ENCODE peak calls at places on chromosome 6, in six cellular contexts. D, E, A, C, F and X are unnamed samples.
A peak's percentile ranks its signal among the peaks of the same experiment; 100 is the strongest.

GRCh38 chr6:148513145-148514071 is 170.8 kb downstream of the SASH1 start:
- DNase-seq in F (peak; percentile 80), D (no peak), E (no peak), A (no peak), C (no peak), X (no peak)

GRCh38 chr6:13156381-13156780 is 172.0 kb downstream of the TBC1D7 start:
- DNase-seq in D (no peak), E (no peak), A (no peak), C (no peak), F (no peak), X (no peak)

GRCh38 chr6:147941143-147941542 is 401.5 kb upstream of the SASH1 start:
- DNase-seq in E (no peak), D (no peak), C (no peak), A (no peak), F (peak; percentile 16), X (no peak)

GRCh38 chr6:24100336-24100735 is 25.7 kb upstream of the NRSN1 start:
- DNase-seq in F (no peak), D (no peak), E (no peak), C (peak; percentile 55), A (no peak), X (no peak)

GRCh38 chr6:157133856-157134255 is 189.5 kb downstream of the TMEM242 start:
- DNase-seq in A (no peak), E (no peak), C (no peak), F (no peak), D (no peak), X (no peak)

GRCh38 chr6:159753081-159753872 is 8.6 kb upstream of the ACAT2 start:
- DNase-seq in E (no peak), A (no peak), D (no peak), F (no peak), C (no peak), X (no peak)

GRCh38 chr6:3939964-3940363 is 90.8 kb downstream of the FAM50B start:
- DNase-seq in E (peak; percentile 63), C (no peak), D (no peak), A (no peak), F (peak; percentile 90), X (no peak)

GRCh38 chr6:159729598-159729997 is 2.3 kb downstream of the WTAP start:
- DNase-seq in E (peak; percentile 16), A (no peak), F (peak; percentile 19), C (no peak), D (no peak), X (no peak)

GRCh38 chr6:80594461-80594860 is 488.0 kb downstream of the BCKDHB start:
- DNase-seq in A (no peak), E (no peak), C (no peak), F (no peak), D (no peak), X (no peak)

GRCh38 chr6:131199568-131200272 is 64.5 kb downstream of the AKAP7 start:
- DNase-seq in E (peak; percentile 78), C (peak; percentile 88), A (no peak), D (peak; percentile 88), F (peak; percentile 72), X (no peak)

GRCh38 chr6:137731960-137732616 is 135.0 kb upstream of the TNFAIP3 start:
- DNase-seq in E (peak; percentile 32), C (no peak), A (no peak), D (no peak), F (peak; percentile 76), X (no peak)

GRCh38 chr6:39200498-39201020 is 28.7 kb downstream of the KCNK5 start:
- DNase-seq in E (no peak), D (no peak), C (no peak), F (no peak), A (peak; percentile 61), X (peak; percentile 67)

GRCh38 chr6:42984001-42984923 is at the start of gene PPP2R5D:
- DNase-seq in D (peak; percentile 97), F (peak; percentile 99), E (peak; percentile 99), A (peak; percentile 98), C (peak; percentile 99), X (peak; percentile 98)

GRCh38 chr6:42984924-42985475 is 630 bp downstream of the PPP2R5D start:
- DNase-seq in D (peak; percentile 14), F (peak; percentile 29), A (no peak), E (peak; percentile 33), C (peak; percentile 76), X (no peak)

GRCh38 chr6:42989923-42990322 is 5.6 kb downstream of the PPP2R5D start:
- DNase-seq in C (no peak), D (no peak), F (no peak), A (no peak), E (peak; percentile 63), X (no peak)

GRCh38 chr6:42987533-42988451 is 3.4 kb downstream of the PPP2R5D start:
- DNase-seq in F (peak; percentile 31), D (no peak), E (no peak), C (no peak), A (no peak), X (no peak)

GRCh38 chr6:42988486-42989020 is 4.2 kb downstream of the PPP2R5D start:
- DNase-seq in A (no peak), C (no peak), E (no peak), F (peak; percentile 48), D (no peak), X (no peak)
- H3K27ac ChIP-seq in A (no peak overlapping the region), C (no peak overlapping the region), E (no peak overlapping the region), F (no peak overlapping the region), D (no peak overlapping the region), X (no peak overlapping the region)

GRCh38 chr6:53046274-53046673 is 18.9 kb upstream of the FBXO9 start:
- DNase-seq in F (no peak), C (no peak), D (no peak), E (no peak), A (no peak), X (no peak)
- H3K4me1 ChIP-seq in F (peaks cover 35% of the 10 kb centered on the region), C (peaks cover 13% of the 10 kb centered on the region), D (peaks cover 18% of the 10 kb centered on the region), E (peaks cover 13% of the 10 kb centered on the region), A (peaks cover 10% of the 10 kb centered on the region), X (peaks cover 11% of the 10 kb centered on the region)

DNA sequence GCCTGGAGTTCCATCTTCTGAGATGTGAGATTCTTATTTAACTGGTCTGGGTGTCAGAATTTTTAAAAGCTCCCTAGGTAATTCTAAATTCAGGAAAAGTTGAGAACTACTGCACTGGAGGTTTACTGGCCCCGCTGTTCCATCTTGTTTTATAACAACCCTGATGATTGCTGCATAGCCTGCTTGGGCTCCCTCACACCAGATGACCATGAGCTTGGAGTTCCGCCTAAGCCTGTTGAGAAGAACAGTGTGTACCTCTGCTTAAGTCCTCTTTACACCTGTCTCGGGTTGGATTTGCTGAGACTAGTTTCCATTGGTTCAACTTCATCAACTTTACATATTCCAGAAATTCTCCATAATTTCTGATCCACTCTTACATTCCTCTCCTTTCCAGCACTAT is 77.9 kb downstream of the FKBP5 start:
- DNase-seq in A (no peak), C (no peak), D (no peak), E (peak; percentile 23), F (no peak), X (no peak)
- H3K36me3 ChIP-seq in A (peaks cover 87% of the 10 kb centered on the region), C (no peaks in the 10 kb centered on the region), D (peaks cover 15% of the 10 kb centered on the region), E (no peaks in the 10 kb centered on the region), F (peaks cover 7% of the 10 kb centered on the region), X (no peaks in the 10 kb centered on the region)

DNA sequence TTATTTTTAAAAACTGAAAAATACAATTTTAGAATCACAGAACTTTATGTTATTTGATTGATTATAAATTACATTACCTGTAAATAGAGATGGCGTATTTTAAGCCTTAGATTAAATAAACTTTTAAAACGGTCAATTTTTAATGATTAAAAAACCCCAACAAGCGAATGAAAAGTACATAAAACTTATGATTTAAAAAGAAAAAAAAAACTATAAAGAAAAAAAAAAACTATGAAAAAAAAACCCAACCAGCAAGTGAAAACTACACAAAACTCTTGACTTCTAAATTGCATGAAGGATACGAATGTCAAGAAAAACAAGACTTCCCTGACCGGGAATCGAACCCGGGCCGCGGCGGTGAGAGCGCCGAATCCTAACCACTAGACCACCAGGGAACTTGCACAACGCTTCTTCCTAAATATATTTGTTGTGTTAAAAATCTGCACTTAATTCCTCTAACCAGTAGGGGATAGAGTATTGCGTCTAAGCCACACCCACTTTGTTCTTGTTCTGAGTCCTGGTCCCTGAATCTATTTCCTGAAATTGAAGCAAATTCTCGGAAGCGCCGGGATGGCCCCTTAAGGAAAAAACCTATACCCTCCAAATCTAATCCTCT is 10.7 kb upstream of the NCOA7 start:
- DNase-seq in F (peak; percentile 94), C (peak; percentile 93), E (peak; percentile 95), A (peak; percentile 80), D (peak; percentile 94), X (peak; percentile 95)
- H3K27ac ChIP-seq in F (no peak overlapping the region), C (no peak overlapping the region), E (peak overlapping the region; percentile 92), A (peak overlapping the region; percentile 95), D (peak overlapping the region; percentile 94), X (no peak overlapping the region)

GRCh38 chr6:85468326-85468725 is 18.4 kb downstream of the NT5E start:
- DNase-seq in F (peak; percentile 29), A (no peak), D (no peak), E (no peak), C (peak; percentile 34), X (no peak)
- H3K4me1 ChIP-seq in F (no peaks in the 10 kb centered on the region), A (peaks cover 12% of the 10 kb centered on the region), D (peaks cover 18% of the 10 kb centered on the region), E (no peaks in the 10 kb centered on the region), C (no peaks in the 10 kb centered on the region), X (peaks cover 2% of the 10 kb centered on the region)

DNA sequence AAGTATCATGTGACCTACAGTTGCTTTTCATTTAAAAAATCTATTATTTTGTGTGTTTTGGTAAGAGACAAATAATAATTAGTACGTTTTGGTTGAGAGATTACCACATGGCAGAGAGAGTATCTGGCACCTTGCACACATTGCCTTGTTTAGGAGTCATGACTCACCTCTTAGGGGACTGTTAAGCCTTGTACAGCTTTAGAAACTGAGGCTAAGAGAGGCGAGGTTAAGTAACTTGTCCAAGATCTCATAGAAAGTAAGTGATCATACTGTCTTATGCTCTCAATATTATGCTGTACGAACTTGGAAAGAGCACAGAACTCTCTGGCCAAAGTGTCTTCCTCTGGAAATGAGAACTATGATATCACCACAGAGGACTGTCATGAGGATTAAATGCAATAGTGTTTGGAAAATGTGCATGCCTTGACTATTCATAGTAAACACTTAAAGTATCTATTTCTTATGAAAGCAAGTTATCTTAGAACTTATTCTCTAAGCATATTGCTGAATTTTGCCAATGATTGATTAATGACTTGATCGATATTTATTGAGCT is 249.1 kb downstream of the UTRN start:
- DNase-seq in A (no peak), E (no peak), D (no peak), C (no peak), F (no peak), X (no peak)
- H3K36me3 ChIP-seq in A (peaks cover 83% of the 10 kb centered on the region), E (no peaks in the 10 kb centered on the region), D (peaks cover 16% of the 10 kb centered on the region), C (peaks cover 33% of the 10 kb centered on the region), F (peaks cover 20% of the 10 kb centered on the region), X (no peaks in the 10 kb centered on the region)

DNA sequence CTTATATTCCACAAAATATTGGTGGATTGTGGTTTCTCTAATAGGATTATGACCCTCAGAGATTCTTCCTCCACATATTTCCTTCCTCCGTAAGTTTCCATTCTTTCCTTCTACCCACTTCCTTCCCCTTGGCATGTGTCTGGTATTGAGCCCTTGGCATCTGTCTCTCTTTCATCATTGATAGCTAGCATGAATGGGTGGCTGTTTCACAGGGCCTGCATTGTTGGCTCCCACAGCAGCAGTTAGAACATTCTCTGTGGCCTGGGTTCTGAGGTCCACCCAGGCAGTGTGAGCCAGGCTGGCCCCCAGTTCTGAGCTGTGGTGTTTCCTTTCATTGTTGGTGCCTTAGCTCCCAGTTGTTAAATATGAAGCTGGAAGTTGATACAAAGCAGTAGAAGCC is 125.3 kb downstream of the ANKS1A start:
- DNase-seq in C (no peak), F (no peak), D (no peak), E (no peak), A (no peak), X (no peak)
- H3K27ac ChIP-seq in C (peak overlapping the region; percentile 27), F (no peak overlapping the region), D (no peak overlapping the region), E (no peak overlapping the region), A (no peak overlapping the region), X (no peak overlapping the region)

GRCh38 chr6:15268130-15268908 is 22.4 kb downstream of the JARID2 start:
- DNase-seq in E (no peak), F (peak; percentile 49), A (no peak), C (peak; percentile 84), D (no peak), X (no peak)
- H3K4me1 ChIP-seq in E (peaks cover 54% of the 10 kb centered on the region), F (peaks cover 54% of the 10 kb centered on the region), A (peaks cover 66% of the 10 kb centered on the region), C (peaks cover 43% of the 10 kb centered on the region), D (peaks cover 52% of the 10 kb centered on the region), X (no peaks in the 10 kb centered on the region)